ENCODE peak calls at places on chromosomes 12 and 14, in eight cellular contexts. I, F, D, P, M, W, Q and K are unnamed samples.

GRCh38 chr14:87450193-87450592 is 542.8 kb downstream of the GALC start:
- DNase-seq in M (no peak), I (no peak), W (no peak), F (no peak), P (no peak), Q (no peak), D (no peak), K (no peak)

GRCh38 chr12:91126516-91126915 is 15.2 kb upstream of the LUM start:
- DNase-seq in F (no peak), Q (no peak), I (peak), P (no peak), M (no peak), W (peak), D (no peak), K (no peak)

GRCh38 chr14:75389679-75390078 is 38.1 kb upstream of the JDP2 start:
- DNase-seq in D (no peak), Q (peak), I (no peak), M (no peak), F (peak), P (no peak), W (peak), K (peak)

GRCh38 chr12:59084758-59085383 is 164.6 kb upstream of the LRIG3 start:
- DNase-seq in W (peak), P (no peak), I (peak), D (no peak), M (peak), F (peak), Q (peak), K (peak)

GRCh38 chr12:1660304-1661187 is 30.3 kb upstream of the ADIPOR2 start:
- DNase-seq in D (peak), M (peak), Q (no peak), P (peak), W (no peak), I (peak), F (no peak), K (peak)

GRCh38 chr14:104359969-104360442 is 219.6 kb upstream of the C14orf180 start:
- DNase-seq in W (no peak), M (peak), D (peak), Q (no peak), I (no peak), F (no peak), P (peak), K (no peak)

GRCh38 chr12:40988831-40989230 is 199.3 kb upstream of the PDZRN4 start:
- DNase-seq in F (no peak), Q (no peak), P (no peak), D (no peak), I (no peak), M (no peak), W (peak), K (no peak)

GRCh38 chr12:120529641-120530314 is 820 bp upstream of the COQ5 start:
- DNase-seq in Q (no peak), I (peak), W (peak), P (no peak), M (no peak), F (peak), D (no peak), K (peak)

GRCh38 chr14:99241314-99242035 is 30.5 kb downstream of the BCL11B start:
- DNase-seq in F (no peak), W (no peak), I (no peak), D (no peak), M (no peak), P (no peak), Q (no peak), K (no peak)

GRCh38 chr12:120247621-120248030 is 17.9 kb downstream of the PXN start:
- DNase-seq in Q (peak), M (no peak), I (peak), D (peak), W (peak), F (peak), P (peak), K (peak)

GRCh38 chr14:104442107-104442551 is 137.4 kb upstream of the C14orf180 start:
- DNase-seq in Q (no peak), F (no peak), I (no peak), M (no peak), W (no peak), D (no peak), P (no peak), K (no peak)

GRCh38 chr14:44701563-44702263 is 194.6 kb upstream of the FSCB start:
- DNase-seq in I (peak), W (peak), F (peak), P (no peak), D (no peak), M (no peak), Q (no peak), K (peak)

GRCh38 chr14:94446126-94446525 is 6.5 kb downstream of the SERPINA11 start:
- DNase-seq in Q (no peak), M (no peak), I (no peak), P (no peak), W (no peak), D (no peak), F (no peak), K (no peak)

GRCh38 chr12:49632986-49633702 is 9.8 kb downstream of the PRPF40B start:
- DNase-seq in M (no peak), F (no peak), W (no peak), I (no peak), D (no peak), Q (no peak), P (no peak), K (no peak)

GRCh38 chr12:966715-967114 is 17.2 kb upstream of the RAD52 start:
- DNase-seq in W (no peak), I (no peak), F (no peak), M (no peak), D (no peak), Q (no peak), P (no peak), K (no peak)

GRCh38 chr12:19462441-19462840 is 23.1 kb downstream of the AEBP2 start:
- DNase-seq in M (no peak), D (no peak), F (no peak), P (no peak), W (no peak), Q (no peak), I (no peak), K (no peak)

GRCh38 chr12:90938451-90938850 is 16.5 kb downstream of the CCER1 start:
- DNase-seq in W (peak), M (no peak), F (peak), I (peak), D (no peak), P (no peak), Q (no peak), K (peak)

GRCh38 chr12:56988207-56988739 is 18.1 kb downstream of the ZBTB39 start:
- DNase-seq in I (peak), Q (no peak), D (no peak), M (peak), F (no peak), P (peak), W (peak), K (peak)

GRCh38 chr12:1796515-1797010 is 23.8 kb upstream of the LRTM2 start:
- DNase-seq in M (peak), W (no peak), F (no peak), I (no peak), D (no peak), P (no peak), Q (no peak), K (no peak)

GRCh38 chr14:57889245-57889644 is 23.4 kb upstream of the SLC35F4 start:
- DNase-seq in P (peak), I (peak), Q (no peak), F (peak), W (peak), M (peak), D (peak), K (no peak)

GRCh38 chr12:28937196-28937595 is 211.9 kb upstream of the FAR2 start:
- DNase-seq in Q (no peak), D (no peak), W (peak), P (no peak), M (no peak), I (peak), F (peak), K (peak)

GRCh38 chr12:57610553-57611115 is 601 bp upstream of the ARHGEF25 start:
- DNase-seq in P (peak), D (no peak), Q (no peak), I (no peak), M (peak), F (no peak), W (no peak), K (no peak)

GRCh38 chr14:94593749-94594431 is 12.7 kb downstream of the SERPINA5 start:
- DNase-seq in Q (no peak), F (no peak), I (no peak), M (no peak), W (no peak), D (no peak), P (peak), K (no peak)

GRCh38 chr14:64126548-64126947 is 167.6 kb downstream of the ESR2 start:
- DNase-seq in Q (no peak), D (no peak), F (no peak), W (no peak), M (no peak), P (no peak), I (no peak), K (no peak)

GRCh38 chr12:81723361-81723760 is 35.8 kb downstream of the PPFIA2 start:
- DNase-seq in P (no peak), I (no peak), M (no peak), Q (no peak), F (no peak), D (no peak), W (no peak), K (no peak)

GRCh38 chr12:111396726-111397445 is 8.8 kb upstream of the SH2B3 start:
- DNase-seq in Q (peak), W (peak), D (peak), P (peak), M (peak), F (peak), I (peak), K (peak)

GRCh38 chr12:13177373-13177772 is 19.2 kb upstream of the EMP1 start:
- DNase-seq in I (no peak), W (no peak), D (no peak), M (no peak), Q (no peak), F (no peak), P (no peak), K (no peak)

GRCh38 chr12:112031472-112031871 is 18.2 kb downstream of the ERP29 start:
- DNase-seq in P (no peak), F (no peak), Q (no peak), I (no peak), D (no peak), M (no peak), W (no peak), K (peak)

GRCh38 chr12:76915381-76916169 is 36.8 kb upstream of the CSRP2 start:
- DNase-seq in Q (peak), F (no peak), D (no peak), I (peak), P (no peak), M (no peak), W (no peak), K (peak)

GRCh38 chr12:29067430-29067829 is 81.6 kb upstream of the FAR2 start:
- DNase-seq in Q (no peak), F (no peak), P (no peak), I (no peak), W (no peak), D (no peak), M (no peak), K (no peak)

GRCh38 chr12:89856431-89856830 is 147.8 kb upstream of the ATP2B1 start:
- DNase-seq in W (peak), P (no peak), I (peak), F (peak), M (no peak), Q (peak), D (no peak), K (peak)

GRCh38 chr14:101129750-101130149 is 226.2 kb upstream of the RTL1 start:
- DNase-seq in I (no peak), W (no peak), D (no peak), Q (no peak), F (no peak), P (no peak), M (no peak), K (no peak)

GRCh38 chr12:40002178-40003169 is 103.4 kb downstream of the SLC2A13 start:
- DNase-seq in D (no peak), M (no peak), Q (no peak), I (no peak), W (no peak), F (no peak), P (no peak), K (no peak)

GRCh38 chr12:45379261-45379660 is 163.4 kb downstream of the ANO6 start:
- DNase-seq in F (no peak), D (no peak), M (no peak), W (peak), P (no peak), Q (no peak), I (peak), K (peak)

GRCh38 chr12:127191124-127191523 is 1075.8 kb upstream of the TMEM132C start:
- DNase-seq in P (no peak), F (peak), D (no peak), I (peak), Q (peak), W (peak), M (no peak), K (peak)

GRCh38 chr14:64266206-64266605 is 28.0 kb downstream of the ESR2 start:
- DNase-seq in P (no peak), Q (no peak), I (peak), F (no peak), M (no peak), D (no peak), W (peak), K (peak)

DNA sequence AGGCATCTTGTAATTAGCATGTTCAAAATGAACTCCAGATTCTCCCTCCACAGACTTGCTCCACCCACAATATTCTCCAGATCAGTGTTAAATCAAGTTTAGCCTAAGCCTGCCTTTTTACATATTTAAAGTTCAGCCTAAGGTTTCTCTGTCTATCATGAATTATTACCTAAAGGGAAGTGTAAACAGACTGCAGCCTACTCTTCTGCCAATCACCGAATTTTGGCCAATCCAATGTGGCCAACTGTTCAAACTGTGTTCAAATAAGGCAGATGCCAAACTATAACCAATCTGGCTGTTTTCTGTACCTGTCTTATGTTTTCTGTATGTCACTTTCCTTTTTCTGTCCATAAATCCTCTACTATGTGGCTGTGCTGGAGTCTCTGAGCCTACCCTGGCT is 87.2 kb downstream of the PAX9 start:
- DNase-seq in D (no peak), M (no peak), F (no peak), P (no peak), W (no peak), I (no peak), Q (no peak), K (no peak)
- TF ChIP-seq CTCF in D (no peak), M (no peak), F (no peak), P (no peak), W (no peak), I (no peak), Q (no peak), K (no peak)

GRCh38 chr12:77940011-77940423 is 109.3 kb downstream of the NAV3 start:
- DNase-seq in P (no peak), W (peak), D (no peak), M (no peak), I (peak), F (peak), Q (peak), K (peak)
- H3K4me3 ChIP-seq in P (no peak), W (peak), D (no peak), M (no peak), I (peak), F (peak), Q (peak), K (peak)

DNA sequence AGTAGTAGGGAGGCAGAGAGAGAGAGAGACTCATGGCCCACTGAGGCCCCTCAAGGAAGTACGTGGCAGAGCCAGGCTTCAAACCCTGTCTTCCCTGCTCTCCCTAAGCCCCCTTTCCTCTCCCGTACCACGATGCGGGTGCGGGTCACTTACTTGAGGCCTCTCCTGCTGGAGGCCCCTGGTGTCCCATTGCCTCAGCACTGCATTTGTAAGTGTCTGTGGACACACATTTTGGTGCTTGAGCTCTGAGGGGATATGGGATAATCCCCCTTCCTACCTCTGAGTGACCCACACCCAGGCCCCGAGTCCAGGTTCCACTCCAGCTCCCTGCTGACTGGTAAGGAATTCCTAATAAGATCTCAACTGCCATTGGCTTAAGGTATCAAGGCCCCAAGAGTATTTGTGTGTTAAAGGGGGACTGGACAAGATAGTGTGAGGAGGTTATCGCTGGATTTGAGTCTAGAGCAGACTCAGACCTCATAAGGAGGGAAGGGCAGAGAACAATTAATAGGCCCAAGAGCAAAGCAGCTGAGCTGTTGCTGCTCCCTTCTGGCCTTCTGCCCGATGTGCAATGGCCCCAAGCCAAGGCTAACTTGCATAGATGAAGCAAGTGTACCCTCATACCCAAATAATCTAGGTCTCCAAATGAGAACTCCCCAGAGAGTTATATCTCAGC is 71.9 kb downstream of the CRACR2A start:
- DNase-seq in I (peak), Q (no peak), D (no peak), M (peak), F (no peak), W (no peak), P (peak), K (peak)
- TF ChIP-seq CTCF in I (no peak), Q (no peak), D (no peak), M (peak), F (no peak), W (no peak), P (no peak), K (peak)

GRCh38 chr14:51552768-51553426 is 98.8 kb upstream of the FRMD6 start:
- DNase-seq in P (peak), W (peak), D (no peak), F (no peak), Q (no peak), M (no peak), I (no peak), K (no peak)

GRCh38 chr14:51552275-51552674 is 99.4 kb upstream of the FRMD6 start:
- DNase-seq in I (no peak), D (no peak), F (no peak), W (no peak), Q (no peak), M (no peak), P (no peak), K (no peak)

GRCh38 chr14:51554953-51555352 is 96.8 kb upstream of the FRMD6 start:
- DNase-seq in W (peak), F (no peak), M (no peak), D (no peak), I (peak), Q (no peak), P (no peak), K (peak)

DNA sequence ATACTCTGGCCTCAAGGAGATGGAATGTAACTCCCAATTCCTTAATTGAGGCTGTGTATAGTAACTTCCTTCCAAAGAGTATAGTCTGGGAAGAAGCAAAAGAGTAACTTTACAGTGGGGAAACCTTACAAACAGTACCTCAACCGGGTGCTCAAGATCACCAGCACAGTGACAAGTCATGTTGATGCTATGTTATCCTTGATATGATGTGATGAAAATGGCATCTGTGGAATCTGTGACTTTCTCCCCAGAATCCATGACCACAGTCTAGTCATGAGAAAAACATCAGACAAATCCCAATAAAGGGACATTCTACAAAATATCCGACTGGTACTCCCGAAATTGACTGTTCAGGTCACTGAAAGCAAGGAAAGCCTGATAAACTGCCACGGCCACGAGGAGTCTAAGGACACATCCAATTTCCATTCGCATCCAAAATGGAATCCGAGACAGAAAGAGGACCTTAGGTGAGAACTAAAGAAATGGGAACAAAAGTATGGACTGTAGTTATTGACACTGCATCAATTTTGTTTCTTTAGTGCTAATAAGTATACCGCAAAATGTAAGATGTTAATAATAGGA is 97.3 kb upstream of the FRMD6 start:
- DNase-seq in Q (peak), F (peak), D (no peak), I (peak), M (no peak), P (no peak), W (peak), K (peak)
- H3K4me3 ChIP-seq in Q (peak), F (peak), D (no peak), I (no peak), M (no peak), P (no peak), W (no peak), K (no peak)

GRCh38 chr14:97298331-97298730 is 501.1 kb downstream of the VRK1 start:
- DNase-seq in Q (no peak), P (no peak), W (no peak), D (no peak), I (no peak), M (no peak), F (no peak), K (no peak)

GRCh38 chr14:97301931-97302559 is 504.9 kb downstream of the VRK1 start:
- DNase-seq in F (no peak), M (no peak), D (no peak), Q (no peak), W (no peak), I (no peak), P (no peak), K (no peak)

GRCh38 chr14:97295108-97295710 is 498.0 kb downstream of the VRK1 start:
- DNase-seq in P (no peak), M (no peak), F (no peak), I (no peak), Q (no peak), D (no peak), W (no peak), K (no peak)

GRCh38 chr14:97298775-97299174 is 501.6 kb downstream of the VRK1 start:
- DNase-seq in W (no peak), Q (no peak), P (no peak), D (no peak), F (no peak), I (no peak), M (no peak), K (no peak)

GRCh38 chr14:97299661-97300060 is 502.5 kb downstream of the VRK1 start:
- DNase-seq in P (no peak), Q (no peak), I (no peak), M (no peak), D (no peak), F (no peak), W (no peak), K (no peak)
- TF ChIP-seq CTCF in P (no peak), Q (no peak), I (no peak), M (no peak), D (no peak), F (no peak), W (no peak), K (no peak)

GRCh38 chr14:69042309-69043006 is 63.4 kb upstream of the ACTN1 start:
- DNase-seq in Q (no peak), D (no peak), M (no peak), I (no peak), P (no peak), W (no peak), F (no peak), K (no peak)
- H3K4me3 ChIP-seq in Q (no peak), D (no peak), M (no peak), I (no peak), P (no peak), W (no peak), F (no peak), K (no peak)

GRCh38 chr12:86186449-86186848 is 69.7 kb downstream of the MGAT4C start:
- DNase-seq in Q (no peak), W (peak), D (no peak), P (no peak), I (peak), F (no peak), M (no peak), K (no peak)
- TF ChIP-seq CTCF in Q (no peak), W (no peak), D (no peak), P (no peak), I (peak), F (no peak), M (no peak), K (no peak)

GRCh38 chr14:96205994-96206392 is 1.4 kb downstream of the BDKRB2 start:
- DNase-seq in F (no peak), W (no peak), Q (no peak), M (no peak), I (peak), P (no peak), D (no peak), K (no peak)
- H3K4me3 ChIP-seq in F (no peak), W (peak), Q (peak), M (no peak), I (peak), P (no peak), D (no peak), K (peak)

GRCh38 chr14:21058903-21059302 is 1.3 kb downstream of the RNASE8 start:
- DNase-seq in I (no peak), P (no peak), D (no peak), F (no peak), Q (no peak), W (no peak), M (no peak), K (no peak)
- TF ChIP-seq CTCF in I (no peak), P (no peak), D (no peak), F (no peak), Q (no peak), W (no peak), M (no peak), K (no peak)